ENCODE peak calls at places on chromosomes 16 and 17, in eight cellular contexts. D is omental fat pad, V is mesothelial cell of epicardium, Z is heart left ventricle, X is cardiac muscle cell, N is Peyer's patch, U is HCT116, B is AG04450. M is an unnamed sample.

GRCh38 chr16:18827890-18828289 is 26.5 kb upstream of the ARL6IP1 start:
- DNase-seq in V (no peak), Z (no peak), D (no peak), N (no peak), U (no peak), X (no peak), B (no peak), M (no peak)

GRCh38 chr17:69335018-69335417 is 8.1 kb upstream of the ABCA5 start:
- DNase-seq in B (no peak), D (no peak), U (peak), V (no peak), X (peak), Z (no peak), N (no peak), M (no peak)

GRCh38 chr16:57023541-57024249 is 34.3 kb downstream of the NLRC5 start:
- DNase-seq in N (peak), X (no peak), U (no peak), B (no peak), V (no peak), Z (no peak), D (no peak), M (no peak)

GRCh38 chr16:8458481-8458880 is 131.8 kb downstream of the TMEM114 start:
- DNase-seq in U (no peak), X (no peak), V (no peak), N (no peak), Z (no peak), B (no peak), D (no peak), M (no peak)

GRCh38 chr16:75092777-75093176 is 23.8 kb downstream of the LDHD start:
- DNase-seq in D (no peak), B (no peak), N (peak), U (no peak), X (no peak), Z (no peak), V (no peak), M (no peak)

GRCh38 chr17:17511971-17512858 is 16.0 kb upstream of the RASD1 start:
- DNase-seq in V (no peak), D (no peak), N (no peak), U (no peak), B (peak), Z (no peak), X (no peak), M (no peak)

GRCh38 chr17:80899402-80900268 is 92.0 kb upstream of the CHMP6 start:
- DNase-seq in U (peak), B (no peak), X (peak), V (no peak), Z (no peak), N (no peak), D (no peak), M (peak)

GRCh38 chr17:40530988-40531971 is 29.9 kb upstream of the TNS4 start:
- DNase-seq in X (no peak), B (no peak), D (no peak), N (peak), U (no peak), Z (no peak), V (no peak), M (no peak)

GRCh38 chr17:75830168-75831031 is 13.8 kb downstream of the UNC13D start:
- DNase-seq in Z (no peak), U (no peak), X (peak), N (peak), B (no peak), V (no peak), D (no peak), M (peak)

DNA sequence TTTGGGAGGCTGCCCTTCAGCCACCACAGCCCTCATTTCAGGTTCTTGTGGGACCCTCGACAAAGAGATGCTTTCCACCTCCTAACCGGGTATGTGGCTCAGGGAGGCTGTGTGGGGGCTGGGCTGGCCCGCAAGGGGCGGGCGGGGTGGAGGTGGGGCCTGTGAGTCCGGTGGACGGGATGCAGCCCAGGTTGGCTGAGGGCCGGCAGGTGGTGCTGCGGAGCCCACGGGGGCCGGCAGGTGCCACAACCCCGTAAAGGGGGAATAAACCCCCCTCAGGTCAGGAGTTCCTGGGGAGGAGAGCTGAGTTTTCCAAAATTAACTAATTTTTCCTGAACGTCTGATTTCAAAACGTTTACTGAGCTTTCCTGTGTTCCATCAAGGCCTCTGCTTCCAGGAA is 4.9 kb upstream of the CIAO3 start:
- DNase-seq in B (no peak), V (no peak), Z (no peak), U (no peak), X (peak), N (no peak), D (no peak), M (peak)
- TF ChIP-seq CTCF in B (peak), V (peak), Z (no peak), U (peak), X (peak), N (peak), D (no peak), M (no peak)

DNA sequence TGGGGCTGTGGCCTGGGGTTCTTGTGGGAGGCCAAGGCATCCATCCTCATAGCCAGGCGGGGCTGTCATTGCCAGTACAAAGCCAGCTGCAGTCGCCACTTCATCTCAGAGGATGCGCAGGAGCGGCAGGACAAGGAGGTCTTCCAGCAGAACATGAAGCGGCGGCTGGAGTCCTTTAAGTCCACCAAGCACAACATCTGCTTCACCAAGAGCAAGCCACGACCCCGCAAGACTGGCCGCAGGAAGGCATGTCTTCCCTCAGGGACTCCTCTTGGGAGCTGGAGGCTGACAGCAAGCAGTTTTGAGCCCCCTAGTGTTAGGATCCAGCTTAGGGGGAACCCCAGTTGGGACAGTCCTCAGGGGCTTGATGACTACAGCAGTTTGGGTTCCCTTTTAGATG is 15.1 kb upstream of the PLEKHG4 start:
- DNase-seq in N (no peak), X (no peak), D (no peak), V (no peak), B (no peak), Z (no peak), U (no peak), M (no peak)
- TF ChIP-seq CTCF in N (no peak), X (peak), D (no peak), V (no peak), B (peak), Z (no peak), U (peak), M (no peak)

GRCh38 chr16:181668-182021 is 1.4 kb downstream of the HBQ1 start:
- DNase-seq in Z (no peak), N (no peak), X (no peak), U (no peak), D (no peak), B (no peak), V (no peak), M (no peak)
- TF ChIP-seq CTCF in Z (no peak), N (no peak), X (no peak), U (no peak), D (no peak), B (no peak), V (peak), M (peak)

DNA sequence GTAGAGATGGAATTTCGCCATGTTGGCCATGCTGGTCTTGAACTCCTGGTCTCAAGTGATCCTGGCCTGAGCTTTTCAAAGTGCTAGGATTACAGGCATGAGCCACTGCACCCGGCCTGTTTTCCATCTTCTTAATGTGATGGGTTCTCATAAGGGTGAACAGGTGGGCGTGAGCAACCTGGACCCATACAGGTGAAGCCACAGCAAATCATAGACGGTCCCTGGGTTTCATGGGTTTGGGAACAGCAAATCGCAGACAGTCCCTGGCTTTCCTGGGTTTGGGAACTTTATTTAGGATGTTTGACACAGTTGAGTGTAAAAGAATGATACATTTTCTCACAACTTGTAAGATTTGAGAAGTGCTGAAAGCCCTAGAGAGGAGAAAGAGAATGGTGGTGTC is 12.9 kb upstream of the MEIOB start:
- DNase-seq in X (no peak), V (no peak), D (no peak), U (no peak), Z (no peak), B (no peak), N (no peak), M (no peak)
- TF ChIP-seq CTCF in X (no peak), V (no peak), D (no peak), U (no peak), Z (no peak), B (no peak), N (no peak), M (no peak)

M was measured in endothelial cell.